ENCODE peak calls at places on chromosomes 13 and 19, in seven cellular contexts. R is body of pancreas; D is MCF 10A; O is GM04503; A is activated T-helper 2 cell treated with anti-CD3 and anti-CD28 coated beads, Interferon-gamma antibody, Interleukin-2, Interleukin-4, amounts not matched to agents 10 μg/mL and 5 μg/mL and 100 μg/mL, durations not matched to agents 14 hours and 24 hours and 36 hours; X is heart right ventricle; L is Jurkat, Clone E6-1. H is an unnamed sample.

GRCh38 chr19:37007587-37008220 is 70.5 kb upstream of the ZNF420 start:
- DNase-seq in O (no peak), X (peak), A (peak), R (peak), D (no peak), L (no peak), H (peak)

GRCh38 chr19:39398297-39398864 is 7.2 kb downstream of the MED29 start:
- DNase-seq in X (peak), R (peak), A (no peak), D (peak), O (no peak), L (no peak), H (no peak)

GRCh38 chr19:53196777-53197396 is 3.7 kb upstream of the ZNF665 start:
- DNase-seq in L (no peak), X (peak), R (peak), O (peak), D (no peak), A (peak), H (peak)

GRCh38 chr19:55703790-55704215 is 28.8 kb downstream of the EPN1 start:
- DNase-seq in L (peak), O (no peak), R (peak), X (no peak), D (no peak), A (peak), H (peak)

GRCh38 chr13:109154146-109154545 is 524.7 kb downstream of the MYO16 start:
- DNase-seq in A (no peak), O (no peak), X (no peak), R (no peak), D (peak), L (no peak), H (no peak)

GRCh38 chr19:38734176-38734425 is 10.2 kb downstream of the CAPN12 start:
- DNase-seq in X (no peak), O (no peak), R (no peak), L (no peak), D (no peak), A (no peak), H (peak)

GRCh38 chr19:47489072-47489914 is 5.3 kb upstream of the KPTN start:
- DNase-seq in A (no peak), R (no peak), D (peak), L (no peak), X (no peak), O (no peak), H (no peak)

GRCh38 chr13:44044544-44045178 is 165.0 kb downstream of the LACC1 start:
- DNase-seq in D (no peak), L (no peak), X (no peak), O (no peak), R (no peak), A (no peak), H (no peak)

GRCh38 chr13:32585625-32586021 is 629 bp upstream of the PDS5B start:
- DNase-seq in O (no peak), A (no peak), R (peak), D (no peak), X (no peak), L (no peak), H (peak)

GRCh38 chr19:42158926-42159325 is 26.7 kb upstream of the POU2F2 start:
- DNase-seq in X (no peak), A (no peak), R (no peak), D (no peak), O (no peak), L (no peak), H (no peak)

GRCh38 chr19:13865578-13866462 is 11.1 kb upstream of the NANOS3 start:
- DNase-seq in O (no peak), R (peak), D (no peak), L (no peak), A (no peak), X (no peak), H (no peak)

GRCh38 chr19:39199025-39199424 is 2.3 kb downstream of the NCCRP1 start:
- DNase-seq in X (no peak), R (peak), A (no peak), L (no peak), D (no peak), O (no peak), H (peak)

GRCh38 chr19:5789886-5790572 is 934 bp downstream of the DUS3L start:
- DNase-seq in X (no peak), A (no peak), L (no peak), O (no peak), R (no peak), D (no peak), H (no peak)

GRCh38 chr13:24178847-24179845 is 18.6 kb downstream of the SPATA13 start:
- DNase-seq in A (no peak), X (no peak), O (no peak), R (no peak), D (peak), L (no peak), H (no peak)

GRCh38 chr19:911197-912033 is 1.6 kb downstream of the R3HDM4 start:
- DNase-seq in R (no peak), X (no peak), O (no peak), L (no peak), D (no peak), A (no peak), H (peak)

GRCh38 chr13:74200081-74200480 is 65.9 kb upstream of the KLF12 start:
- DNase-seq in A (no peak), X (no peak), D (no peak), R (no peak), O (no peak), L (no peak), H (no peak)

GRCh38 chr13:94660695-94661324 is 51.5 kb downstream of the SOX21 start:
- DNase-seq in R (peak), X (no peak), D (peak), L (peak), A (no peak), O (no peak), H (no peak)

GRCh38 chr19:33281296-33281926 is 20.9 kb downstream of the CEBPA start:
- DNase-seq in A (no peak), R (no peak), X (no peak), L (no peak), O (no peak), D (no peak), H (no peak)

GRCh38 chr19:40774916-40775631 is at the start of gene MIA:
- DNase-seq in A (no peak), D (no peak), O (no peak), R (no peak), L (no peak), X (no peak), H (no peak)

GRCh38 chr19:8251025-8251472 is 41.9 kb downstream of the CERS4 start:
- DNase-seq in A (no peak), L (no peak), O (no peak), X (peak), D (peak), R (peak), H (no peak)

GRCh38 chr13:114153485-114154080 is 21.2 kb upstream of the RASA3 start:
- DNase-seq in O (no peak), X (no peak), D (no peak), R (no peak), A (no peak), L (no peak), H (no peak)

GRCh38 chr13:26502826-26503225 is 54.7 kb upstream of the WASF3 start:
- DNase-seq in X (no peak), O (peak), L (peak), R (peak), D (no peak), A (peak), H (no peak)

GRCh38 chr19:648904-649733 is 9.4 kb downstream of the FGF22 start:
- DNase-seq in X (no peak), A (no peak), R (no peak), O (no peak), D (no peak), L (no peak), H (no peak)

GRCh38 chr19:34365463-34366401 is 736 bp downstream of the GPI start:
- DNase-seq in R (peak), O (no peak), A (no peak), D (peak), X (peak), L (no peak), H (peak)

GRCh38 chr13:22275393-22275792 is 604.5 kb downstream of the FGF9 start:
- DNase-seq in R (no peak), D (no peak), X (no peak), O (no peak), L (no peak), A (no peak), H (no peak)

GRCh38 chr19:46913852-46914430 is 53.1 kb downstream of the ARHGAP35 start:
- DNase-seq in X (no peak), D (no peak), R (no peak), L (no peak), O (no peak), A (no peak), H (no peak)

GRCh38 chr19:18253716-18254115 is 20.5 kb downstream of the IQCN start:
- DNase-seq in L (no peak), D (no peak), R (no peak), X (no peak), O (no peak), A (no peak), H (no peak)

GRCh38 chr19:718251-719024 is 9.7 kb downstream of the PALM start:
- DNase-seq in L (no peak), X (no peak), O (no peak), R (no peak), A (no peak), D (no peak), H (no peak)

GRCh38 chr19:9014809-9015208 is 4.6 kb upstream of the MUC16 start:
- DNase-seq in R (no peak), D (no peak), X (no peak), A (no peak), O (no peak), L (no peak), H (no peak)

GRCh38 chr13:79037197-79037596 is 368.9 kb downstream of the RBM26 start:
- DNase-seq in O (no peak), A (no peak), X (no peak), L (no peak), R (no peak), D (no peak), H (no peak)

GRCh38 chr13:23980160-23980551 is 82.9 kb upstream of the C1QTNF9B start:
- DNase-seq in L (peak), D (peak), O (no peak), X (peak), A (peak), R (peak), H (peak)

GRCh38 chr13:79386125-79386822 is 19.8 kb downstream of the RBM26 start:
- DNase-seq in A (no peak), R (no peak), L (no peak), D (no peak), O (no peak), X (no peak), H (no peak)

H was measured in glutamatergic neuron.